ENCODE peak calls at places on chromosomes 12 and 14, in ten cellular contexts. L is kidney, B is ovary, R is A549, N is DND-41, D is colonic mucosa, A is heart right ventricle, Z is uterus, V is aorta, H is neural progenitor cell. I is an unnamed sample.

GRCh38 chr12:32264995-32265394 is 134.4 kb upstream of the FGD4 start:
- DNase-seq in L (no peak), B (no peak), R (no peak), N (peak; percentile 39), D (no peak), A (no peak), Z (peak; percentile 29), V (no peak), H (no peak), I (no peak)

GRCh38 chr12:2266666-2267623 is 214.2 kb downstream of the CACNA1C start:
- DNase-seq in L (no peak), B (no peak), R (no peak), N (no peak), D (no peak), A (no peak), Z (no peak), V (no peak), H (no peak), I (no peak)

GRCh38 chr12:23686095-23686494 is 263.4 kb downstream of the SOX5 start:
- DNase-seq in L (no peak), B (no peak), R (no peak), N (no peak), D (no peak), A (no peak), Z (no peak), V (no peak), H (no peak), I (no peak)

GRCh38 chr12:28781671-28782652 is 367.1 kb upstream of the FAR2 start:
- DNase-seq in L (no peak), B (no peak), R (no peak), N (no peak), D (no peak), A (peak; percentile 50), Z (no peak), V (no peak), H (no peak), I (no peak)

GRCh38 chr12:8911606-8912268 is 2.6 kb upstream of the PHC1 start:
- DNase-seq in L (no peak), B (no peak), R (no peak), N (no peak), D (no peak), A (no peak), Z (no peak), V (no peak), H (no peak), I (no peak)

GRCh38 chr12:70598467-70599194 is 38.6 kb downstream of the PTPRB start:
- DNase-seq in L (no peak), B (no peak), R (no peak), N (no peak), D (peak; percentile 24), A (peak; percentile 71), Z (peak; percentile 41), V (no peak), H (peak; percentile 56), I (no peak)

GRCh38 chr12:120625557-120626419 is 14.6 kb upstream of the CABP1 start:
- DNase-seq in L (peak; percentile 43), B (no peak), R (peak; percentile 83), N (no peak), D (peak; percentile 29), A (no peak), Z (no peak), V (peak; percentile 78), H (peak; percentile 10), I (no peak)

GRCh38 chr12:106461730-106462129 is 104.2 kb downstream of the POLR3B start:
- DNase-seq in L (no peak), B (no peak), R (no peak), N (no peak), D (no peak), A (peak; percentile 28), Z (no peak), V (no peak), H (no peak), I (no peak)

GRCh38 chr12:105775351-105775750 is 363.4 kb downstream of the NUAK1 start:
- DNase-seq in L (no peak), B (no peak), R (no peak), N (no peak), D (no peak), A (no peak), Z (no peak), V (no peak), H (no peak), I (no peak)

GRCh38 chr12:110349521-110350151 is 53.9 kb downstream of the ANAPC7 start:
- DNase-seq in L (no peak), B (no peak), R (no peak), N (no peak), D (no peak), A (no peak), Z (no peak), V (peak; percentile 23), H (no peak), I (no peak)

GRCh38 chr12:51721281-51721940 is 127.1 kb downstream of the FIGNL2 start:
- DNase-seq in L (peak; percentile 83), B (peak; percentile 48), R (no peak), N (no peak), D (no peak), A (peak; percentile 7), Z (no peak), V (peak; percentile 87), H (peak; percentile 65), I (no peak)

GRCh38 chr14:72559227-72559626 is 334.7 kb downstream of the DPF3 start:
- DNase-seq in L (no peak), B (no peak), R (no peak), N (peak; percentile 20), D (no peak), A (no peak), Z (no peak), V (no peak), H (peak; percentile 13), I (no peak)

GRCh38 chr12:64232201-64232600 is 10.1 kb upstream of the KICS2 start:
- DNase-seq in L (no peak), B (no peak), R (no peak), N (no peak), D (no peak), A (no peak), Z (no peak), V (no peak), H (no peak), I (no peak)

GRCh38 chr12:123532021-123532420 is 1.5 kb downstream of the RILPL1 start:
- DNase-seq in L (no peak), B (no peak), R (no peak), N (peak; percentile 54), D (no peak), A (peak; percentile 48), Z (no peak), V (no peak), H (no peak), I (no peak)

GRCh38 chr12:112163056-112163455 is 37.7 kb downstream of the TRAFD1 start:
- DNase-seq in L (no peak), B (no peak), R (no peak), N (no peak), D (no peak), A (no peak), Z (no peak), V (peak; percentile 65), H (no peak), I (no peak)
- H3K4me3 ChIP-seq in L (no peak overlapping the region), B (no peak overlapping the region), R (no peak overlapping the region), N (no peak overlapping the region), D (no peak overlapping the region), A (no peak overlapping the region), Z (no peak overlapping the region), V (no peak overlapping the region), H (no peak overlapping the region), I (no peak overlapping the region)

GRCh38 chr12:12507121-12507520 is 55.5 kb downstream of the DUSP16 start:
- DNase-seq in L (no peak), B (no peak), R (no peak), N (no peak), D (no peak), A (no peak), Z (no peak), V (no peak), H (no peak), I (no peak)

GRCh38 chr12:12511021-12511783 is 51.5 kb downstream of the DUSP16 start:
- DNase-seq in L (no peak), B (no peak), R (no peak), N (no peak), D (no peak), A (no peak), Z (no peak), V (no peak), H (no peak), I (no peak)

GRCh38 chr12:12511895-12512674 is 50.6 kb downstream of the DUSP16 start:
- DNase-seq in L (no peak), B (no peak), R (no peak), N (no peak), D (no peak), A (no peak), Z (no peak), V (no peak), H (no peak), I (no peak)

GRCh38 chr12:12508612-12509011 is 54.1 kb downstream of the DUSP16 start:
- DNase-seq in L (no peak), B (no peak), R (no peak), N (no peak), D (no peak), A (no peak), Z (no peak), V (no peak), H (no peak), I (no peak)

GRCh38 chr12:12510141-12510540 is 52.5 kb downstream of the DUSP16 start:
- DNase-seq in L (no peak), B (no peak), R (no peak), N (no peak), D (no peak), A (no peak), Z (no peak), V (no peak), H (no peak), I (no peak)
- H3K27ac ChIP-seq in L (no peak overlapping the region), B (no peak overlapping the region), R (no peak overlapping the region), N (no peak overlapping the region), D (no peak overlapping the region), A (no peak overlapping the region), Z (peak overlapping the region; percentile 40), V (no peak overlapping the region), H (no peak overlapping the region), I (no peak overlapping the region)

DNA sequence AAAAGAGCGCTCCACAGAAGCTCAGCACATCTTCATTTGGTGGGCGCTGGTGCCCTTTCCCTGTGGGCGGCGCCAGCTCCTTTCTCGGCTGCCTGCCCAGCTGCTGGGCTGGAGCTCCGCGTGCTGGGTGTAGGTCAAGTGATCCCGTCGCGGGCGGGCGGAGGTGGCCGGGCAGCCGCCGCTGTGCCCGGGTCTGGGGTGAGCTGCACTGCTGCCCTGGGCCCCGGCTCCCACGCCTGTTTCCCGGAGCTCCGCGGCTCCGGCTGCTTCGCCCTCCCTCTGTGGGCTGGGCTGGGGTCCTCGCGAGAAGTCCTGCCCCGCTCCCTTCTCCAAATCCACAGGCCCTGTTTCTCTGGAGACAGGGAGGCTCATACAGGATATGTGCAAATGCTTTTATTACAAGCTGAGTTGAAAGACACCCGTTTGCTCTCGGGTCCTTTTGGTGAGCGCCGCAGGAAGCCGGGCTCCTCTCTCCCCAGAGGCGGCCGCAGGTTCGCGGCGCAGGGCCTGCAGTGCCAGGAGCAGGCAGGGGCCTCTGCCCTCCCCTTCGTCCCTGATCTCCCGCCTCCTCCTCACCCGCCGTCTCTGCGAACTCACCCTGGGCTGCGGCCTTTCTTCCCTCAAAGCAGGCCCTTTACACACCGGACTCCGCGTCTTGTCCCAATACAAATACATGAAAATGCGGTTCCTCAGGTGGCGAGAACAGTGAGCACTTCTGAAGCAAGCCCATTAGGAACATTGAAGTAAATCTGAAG is 67.8 kb upstream of the CAPRIN2 start:
- DNase-seq in L (peak; percentile 90), B (peak; percentile 77), R (peak; percentile 52), N (no peak), D (peak; percentile 66), A (peak; percentile 66), Z (peak; percentile 45), V (peak; percentile 85), H (peak; percentile 72), I (no peak)
- H3K4me3 ChIP-seq in L (peak overlapping the region; percentile 40), B (peak overlapping the region; percentile 47), R (peak overlapping the region; percentile 54), N (no peak overlapping the region), D (peak overlapping the region; percentile 41), A (peak overlapping the region; percentile 63), Z (peak overlapping the region; percentile 45), V (peak overlapping the region; percentile 50), H (peak overlapping the region; percentile 50), I (no peak overlapping the region)

GRCh38 chr12:47098099-47098498 is 18.3 kb upstream of the AMIGO2 start:
- DNase-seq in L (no peak), B (no peak), R (no peak), N (no peak), D (no peak), A (no peak), Z (no peak), V (no peak), H (no peak), I (no peak)
- H3K27ac ChIP-seq in L (no peak overlapping the region), B (no peak overlapping the region), R (peak overlapping the region; percentile 91), N (no peak overlapping the region), D (no peak overlapping the region), A (no peak overlapping the region), Z (no peak overlapping the region), V (peak overlapping the region; percentile 53), H (no peak overlapping the region), I (no peak overlapping the region)

I was measured in SK-N-MC.